ENCODE peak calls at places on chromosomes 13 and 19, in eight cellular contexts. E is IMR-90, P is endothelial cell of umbilical vein, Z is endodermal cell, H is RWPE2, Q is upper lobe of right lung, T is left lung, J is brain microvascular endothelial cell. C is an unnamed sample. For H3K27me3, the result is how much of the 10 kb centered on the place peaks cover.

GRCh38 chr13:20359335-20359734 is 127.2 kb upstream of the GJB6 start:
- DNase-seq in Z (no peak), T (no peak), H (peak), J (peak), Q (no peak), E (peak), P (no peak), C (peak)

GRCh38 chr13:28527629-28528028 is 32.7 kb upstream of the FLT1 start:
- DNase-seq in J (no peak), Z (no peak), P (no peak), H (no peak), Q (peak), E (no peak), T (peak), C (no peak)

GRCh38 chr19:5247957-5248705 is 92.5 kb downstream of the PTPRS start:
- DNase-seq in J (no peak), P (no peak), Z (no peak), E (no peak), Q (no peak), H (no peak), T (no peak), C (no peak)

GRCh38 chr13:107977175-107977574 is 238.2 kb downstream of the LIG4 start:
- DNase-seq in P (no peak), T (no peak), E (no peak), Z (no peak), Q (no peak), H (no peak), J (no peak), C (no peak)

GRCh38 chr19:16262618-16263017 is 62.0 kb upstream of the KLF2 start:
- DNase-seq in E (no peak), Z (peak), T (no peak), J (peak), P (peak), Q (no peak), H (no peak), C (no peak)

GRCh38 chr19:3142938-3143337 is 7.1 kb downstream of the GNA15 start:
- DNase-seq in Q (no peak), P (no peak), J (no peak), T (no peak), H (no peak), E (no peak), Z (no peak), C (no peak)

GRCh38 chr19:6352381-6353165 is 8.8 kb upstream of the CLPP start:
- DNase-seq in Q (no peak), J (no peak), P (no peak), Z (no peak), H (no peak), T (no peak), E (no peak), C (no peak)

GRCh38 chr13:58302349-58302748 is 670.8 kb downstream of the PCDH17 start:
- DNase-seq in P (no peak), H (no peak), Z (no peak), Q (no peak), J (no peak), T (no peak), E (no peak), C (no peak)

GRCh38 chr13:79281335-79281734 is 124.7 kb downstream of the RBM26 start:
- DNase-seq in Z (peak), T (no peak), E (no peak), J (no peak), Q (no peak), H (no peak), P (no peak), C (no peak)

GRCh38 chr13:40221460-40222201 is 444.8 kb downstream of the FOXO1 start:
- DNase-seq in E (no peak), H (no peak), T (no peak), J (peak), Q (no peak), P (no peak), Z (no peak), C (no peak)

GRCh38 chr13:79228972-79229371 is 177.1 kb downstream of the RBM26 start:
- DNase-seq in T (no peak), P (no peak), Z (no peak), E (no peak), J (no peak), H (no peak), Q (no peak), C (no peak)

GRCh38 chr13:113669871-113670341 is 2.9 kb downstream of the GRK1 start:
- DNase-seq in P (no peak), E (no peak), Z (peak), Q (peak), J (no peak), H (peak), T (peak), C (no peak)

DNA sequence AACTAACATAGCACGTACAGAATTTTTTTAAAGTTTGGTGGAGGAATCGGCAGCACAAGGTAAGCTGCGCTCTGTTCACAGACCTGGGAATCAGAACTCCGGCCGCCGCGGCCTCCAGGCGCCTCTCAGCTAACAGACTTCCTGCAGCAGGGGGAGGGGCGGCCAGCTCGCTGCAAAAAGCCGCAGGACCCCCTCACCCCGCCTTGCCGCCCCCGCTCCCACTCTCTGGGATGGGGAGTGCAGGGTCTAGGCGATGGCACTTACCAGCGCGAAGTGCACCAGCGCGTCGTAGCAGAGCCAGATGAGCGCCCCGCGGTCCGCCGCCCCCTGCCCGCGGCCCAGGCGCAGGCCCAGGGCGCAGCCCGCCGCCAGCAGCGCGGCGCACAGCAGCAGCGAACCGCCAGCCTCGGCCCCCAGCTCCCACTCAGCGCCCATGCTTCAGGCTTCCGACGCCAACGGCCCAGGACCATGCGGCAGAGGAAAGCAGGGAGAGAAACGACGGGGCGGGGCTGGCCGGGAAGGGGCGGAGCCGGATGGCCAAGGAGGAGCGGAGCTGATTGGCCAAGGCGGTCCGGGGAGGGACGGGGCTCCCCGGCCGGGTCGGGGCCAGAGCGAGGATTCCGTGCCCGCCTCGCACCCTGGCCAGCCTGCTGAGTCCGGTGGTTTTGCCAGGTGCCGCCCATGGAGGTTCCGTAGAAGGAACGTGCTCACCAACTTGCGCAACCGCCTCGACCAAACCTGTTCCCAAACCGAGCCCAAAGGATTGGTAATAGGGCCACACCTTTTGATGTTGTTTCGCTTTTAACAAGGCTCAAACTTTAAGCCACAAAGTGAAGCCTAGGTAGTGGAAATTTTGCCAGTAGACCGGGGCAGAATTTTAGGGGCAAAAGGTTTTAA is at the start of gene EBPL:
- DNase-seq in Q (peak), T (peak), E (peak), J (peak), Z (peak), P (peak), H (peak), C (peak)
- TF ChIP-seq CTCF in Q (no peak), T (no peak), E (no peak), J (no peak), Z (peak), P (no peak), H (no peak), C (no peak)

GRCh38 chr19:8617984-8618383 is 7.5 kb upstream of the ADAMTS10 start:
- DNase-seq in E (no peak), H (no peak), T (no peak), J (no peak), Q (no peak), P (no peak), Z (no peak), C (no peak)

GRCh38 chr19:8615022-8615421 is 4.5 kb upstream of the ADAMTS10 start:
- DNase-seq in Q (no peak), E (peak), H (no peak), T (no peak), J (no peak), Z (no peak), P (no peak), C (no peak)

GRCh38 chr19:8616861-8617260 is 6.3 kb upstream of the ADAMTS10 start:
- DNase-seq in J (no peak), E (no peak), Z (no peak), Q (no peak), T (no peak), P (no peak), H (no peak), C (no peak)

GRCh38 chr19:8614455-8614854 is 3.9 kb upstream of the ADAMTS10 start:
- DNase-seq in Z (no peak), Q (no peak), T (no peak), E (no peak), J (no peak), H (no peak), P (no peak), C (no peak)

DNA sequence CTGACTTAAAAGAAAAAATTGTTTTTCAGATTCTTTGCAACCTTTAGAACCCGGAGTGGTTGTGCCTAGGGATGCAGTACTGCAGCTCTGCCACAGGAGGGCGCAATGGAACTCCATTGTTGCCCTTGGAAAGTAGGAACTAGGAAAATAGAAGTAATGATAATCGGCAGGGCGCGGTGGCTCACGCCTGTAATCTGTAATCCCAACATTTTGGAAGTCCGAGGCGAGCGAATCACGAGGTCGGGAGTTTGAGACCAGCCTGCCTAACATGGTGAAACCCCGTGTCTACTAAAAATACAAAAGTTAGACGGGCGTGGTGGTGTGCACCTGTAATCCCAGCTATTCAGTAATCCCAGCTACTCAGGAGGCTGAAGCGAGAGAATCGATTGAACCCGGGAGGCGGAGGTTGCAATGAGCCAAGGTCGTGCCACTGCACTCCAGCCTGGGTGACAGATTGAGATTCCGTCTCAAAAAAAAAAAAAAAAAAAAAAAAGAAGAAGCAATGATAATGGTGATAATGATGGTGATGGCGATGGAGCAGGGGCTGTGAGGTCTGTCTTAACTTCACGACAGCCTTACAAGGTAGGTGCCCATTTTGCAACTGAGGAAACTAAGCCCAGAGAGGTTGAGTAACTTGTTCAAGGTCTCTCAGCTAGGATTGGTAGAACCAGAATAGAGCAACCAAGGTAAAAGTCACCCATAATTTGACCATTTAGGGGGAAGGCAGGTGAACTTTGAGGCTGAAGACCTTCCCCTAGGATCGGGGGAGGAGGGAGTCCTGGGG is 5.5 kb upstream of the ADAMTS10 start:
- DNase-seq in P (peak), T (peak), Q (no peak), Z (peak), H (no peak), E (peak), J (peak), C (no peak)
- H3K27me3 ChIP-seq in P (under half), T (under half), Q (under half), Z (under half), H (under half), E (under half), J (under half), C (under half)

GRCh38 chr19:49147923-49148682 is 7.1 kb downstream of the HRC start:
- DNase-seq in T (no peak), P (peak), Q (no peak), E (no peak), J (no peak), H (no peak), Z (no peak), C (no peak)

GRCh38 chr19:49148784-49149651 is 6.2 kb downstream of the HRC start:
- DNase-seq in P (peak), H (peak), T (peak), E (peak), Z (peak), Q (peak), J (peak), C (peak)

GRCh38 chr19:49150944-49151243 is 4.3 kb downstream of the HRC start:
- DNase-seq in Q (no peak), Z (no peak), P (no peak), H (no peak), T (no peak), E (no peak), J (no peak), C (no peak)

GRCh38 chr19:49150106-49150943 is 4.9 kb downstream of the HRC start:
- DNase-seq in Z (peak), P (peak), H (peak), Q (peak), J (peak), E (peak), T (peak), C (no peak)

DNA sequence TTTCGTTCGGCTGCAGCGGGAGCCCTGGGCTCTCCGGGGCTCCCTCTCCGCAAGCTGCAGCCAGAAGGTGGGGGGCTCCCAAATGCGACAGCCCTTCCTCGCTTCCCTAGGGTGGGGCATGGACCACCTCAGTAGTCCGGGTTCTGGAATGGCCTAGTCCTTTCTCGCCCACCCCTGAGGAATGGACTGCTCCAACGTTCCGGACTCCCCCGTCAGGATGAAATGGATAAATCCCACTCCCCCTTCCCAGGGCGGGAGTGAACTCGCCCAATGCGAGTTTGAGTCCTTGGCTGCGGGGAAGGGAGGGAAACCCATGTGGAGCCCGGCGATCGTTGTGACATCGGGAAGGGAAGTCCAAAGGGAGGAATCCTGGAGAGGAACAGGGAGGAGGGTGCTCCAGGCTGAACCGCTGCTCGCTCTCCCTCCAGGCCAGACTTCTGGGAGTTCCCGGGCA is 5.5 kb downstream of the HRC start:
- DNase-seq in Q (peak), Z (peak), E (peak), J (peak), P (peak), H (no peak), T (peak), C (peak)
- H3K27ac ChIP-seq in Q (peak), Z (peak), E (peak), J (no peak), P (peak), H (peak), T (peak), C (peak)

GRCh38 chr19:35754365-35755139 is 2.3 kb downstream of the HSPB6 start:
- DNase-seq in T (no peak), Z (no peak), H (no peak), Q (no peak), E (no peak), P (no peak), J (no peak), C (no peak)
- TF ChIP-seq CTCF in T (no peak), Z (no peak), H (no peak), Q (no peak), E (no peak), P (no peak), J (no peak), C (no peak)

GRCh38 chr19:11421607-11422098 is 2.5 kb upstream of the RGL3 start:
- DNase-seq in Q (peak), Z (peak), H (peak), P (no peak), J (no peak), E (no peak), T (peak), C (no peak)

GRCh38 chr19:11418518-11419506 is at the start of gene RGL3:
- DNase-seq in P (no peak), J (no peak), T (peak), H (no peak), Q (peak), Z (peak), E (no peak), C (no peak)

GRCh38 chr19:11422163-11423068 is 3.3 kb upstream of the RGL3 start:
- DNase-seq in H (peak), Z (peak), E (no peak), Q (peak), P (peak), T (peak), J (peak), C (no peak)

GRCh38 chr19:11420894-11421606 is 1.9 kb upstream of the RGL3 start:
- DNase-seq in T (no peak), P (no peak), J (no peak), H (peak), Z (peak), E (no peak), Q (no peak), C (no peak)

GRCh38 chr19:11420429-11420893 is 1.3 kb upstream of the RGL3 start:
- DNase-seq in Q (no peak), H (no peak), T (no peak), J (no peak), E (no peak), P (no peak), Z (peak), C (no peak)
- H3K27me3 ChIP-seq in Q (under half), H (under half), T (half or more), J (half or more), E (under half), P (under half), Z (half or more), C (half or more)

GRCh38 chr13:98854448-98854847 is 102.0 kb upstream of the SLC15A1 start:
- DNase-seq in E (no peak), J (no peak), P (no peak), T (no peak), H (no peak), Z (no peak), Q (no peak), C (no peak)
- H3K27ac ChIP-seq in E (no peak), J (no peak), P (no peak), T (no peak), H (no peak), Z (no peak), Q (no peak), C (no peak)

GRCh38 chr19:10432736-10433130 is 12.4 kb downstream of the PDE4A start:
- DNase-seq in P (no peak), J (no peak), T (no peak), Z (no peak), H (no peak), Q (no peak), E (no peak), C (no peak)

GRCh38 chr19:10431943-10432735 is 11.8 kb downstream of the PDE4A start:
- DNase-seq in E (no peak), P (no peak), J (no peak), T (peak), H (no peak), Q (peak), Z (peak), C (no peak)

GRCh38 chr19:10433131-10433536 is 12.8 kb downstream of the PDE4A start:
- DNase-seq in Q (no peak), J (no peak), P (no peak), H (no peak), E (no peak), T (no peak), Z (no peak), C (no peak)

GRCh38 chr19:10430505-10431253 is 10.3 kb downstream of the PDE4A start:
- DNase-seq in Z (peak), J (no peak), Q (peak), T (peak), E (peak), H (no peak), P (no peak), C (no peak)

DNA sequence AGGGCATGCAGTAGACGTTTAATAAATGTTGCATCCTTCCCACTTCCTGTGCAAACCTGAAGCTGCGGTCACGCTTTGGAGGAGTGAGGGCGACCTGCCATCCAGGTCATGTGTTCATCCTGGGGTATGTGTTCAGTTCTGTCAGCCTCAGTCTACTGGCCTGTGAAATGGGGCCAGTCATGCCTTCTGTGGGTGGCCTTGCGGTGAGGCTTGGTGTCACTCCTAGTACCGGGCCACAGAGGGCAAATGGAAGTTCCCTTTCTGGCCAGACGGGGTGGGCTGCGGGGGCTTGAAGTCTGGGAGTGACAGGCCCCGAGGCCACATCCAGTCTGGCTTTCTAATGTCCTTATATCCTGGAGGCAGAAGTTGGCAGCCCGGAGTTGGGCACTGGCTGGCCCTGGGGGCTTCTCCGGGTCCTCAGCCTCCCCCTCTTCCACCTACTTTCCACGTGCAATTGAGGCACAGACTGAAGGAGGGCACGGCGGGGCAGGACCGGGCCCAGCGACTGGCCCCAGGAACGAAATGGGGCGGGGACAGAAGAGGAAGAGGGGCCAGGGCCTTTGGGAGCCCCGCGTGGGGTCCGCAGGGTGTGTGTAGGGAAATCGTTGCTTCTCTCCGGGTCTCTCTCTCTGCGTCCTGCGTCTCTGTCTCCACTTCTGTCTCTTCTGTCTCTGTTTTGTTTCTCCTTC is 11.1 kb downstream of the PDE4A start:
- DNase-seq in E (no peak), H (no peak), Z (peak), P (no peak), Q (peak), T (peak), J (no peak), C (no peak)
- TF ChIP-seq CTCF in E (no peak), H (no peak), Z (peak), P (no peak), Q (peak), T (no peak), J (no peak), C (peak)

GRCh38 chr13:42048323-42048624 is 174 bp upstream of the DGKH start:
- DNase-seq in T (no peak), Z (no peak), E (no peak), H (no peak), P (no peak), J (no peak), Q (no peak), C (no peak)
- H3K27me3 ChIP-seq in T (under half), Z (under half), E (under half), H (under half), P (under half), J (under half), Q (under half), C (under half)

DNA sequence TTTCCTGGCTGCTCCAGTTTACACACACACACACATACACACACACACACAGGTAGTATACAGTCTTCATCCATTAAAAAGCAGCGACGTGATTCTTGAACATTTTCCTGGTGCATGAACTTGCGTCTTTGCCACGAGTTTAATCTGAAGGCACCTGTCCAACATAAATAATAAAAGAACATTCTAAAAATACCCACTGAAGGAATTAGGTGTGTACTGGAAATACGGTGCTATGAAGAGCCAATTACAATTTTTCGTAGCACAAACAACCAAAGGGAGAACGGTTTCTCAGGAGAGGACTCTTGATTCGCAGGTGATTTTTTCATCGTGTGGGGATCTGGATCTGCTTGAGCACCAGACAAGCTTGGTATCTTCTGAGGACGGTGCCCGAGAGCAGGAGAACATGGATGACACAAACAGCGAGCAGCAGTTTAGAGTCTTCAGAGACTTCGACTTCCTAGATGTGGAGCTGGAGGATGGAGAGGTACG is 61.2 kb downstream of the ZAR1L start:
- DNase-seq in E (no peak), P (peak), J (no peak), Z (no peak), Q (no peak), H (no peak), T (no peak), C (no peak)
- H3K27ac ChIP-seq in E (no peak), P (peak), J (no peak), Z (no peak), Q (peak), H (no peak), T (peak), C (no peak)